ENCODE peak calls at places on chromosomes 3 and 15, in ten cellular contexts. W is GM20000, I is BE2C, L is GM12865, X is keratinocyte, M is mesothelial cell of epicardium, K is H9, G is GM13976, Q is thyroid gland, P is GM23338. A is an unnamed sample.

GRCh38 chr15:49814709-49815108 is 193.9 kb downstream of the DTWD1 start:
- DNase-seq in L (no peak), Q (no peak), X (no peak), M (no peak), I (no peak), G (no peak), K (no peak), P (no peak), W (no peak), A (no peak)

GRCh38 chr3:182668974-182669373 is 124.3 kb upstream of the ATP11B start:
- DNase-seq in I (no peak), W (no peak), L (no peak), P (no peak), M (no peak), G (no peak), K (no peak), X (no peak), Q (no peak), A (no peak)

GRCh38 chr3:114496021-114496434 is 202.2 kb downstream of the TIGIT start:
- DNase-seq in I (no peak), L (no peak), Q (peak), M (no peak), X (no peak), W (no peak), P (no peak), G (no peak), K (no peak), A (peak)

GRCh38 chr3:8724108-8724752 is 9.4 kb upstream of the CAV3 start:
- DNase-seq in K (no peak), P (no peak), W (no peak), L (no peak), Q (no peak), X (no peak), I (no peak), G (no peak), M (no peak), A (no peak)

GRCh38 chr3:153162513-153163348 is 705 bp downstream of the RAP2B start:
- DNase-seq in I (no peak), L (peak), G (peak), M (no peak), P (peak), W (peak), X (no peak), Q (peak), K (peak), A (peak)

GRCh38 chr3:23113455-23114171 is 89.5 kb upstream of the UBE2E2 start:
- DNase-seq in M (no peak), L (no peak), K (no peak), Q (no peak), W (no peak), I (no peak), X (peak), G (no peak), P (no peak), A (peak)

GRCh38 chr3:72630614-72631344 is 217.5 kb downstream of the SHQ1 start:
- DNase-seq in X (no peak), K (no peak), G (no peak), W (no peak), Q (peak), M (no peak), P (no peak), L (no peak), I (no peak), A (no peak)

GRCh38 chr3:187788984-187789857 is 44.0 kb upstream of the BCL6 start:
- DNase-seq in I (no peak), G (no peak), P (no peak), X (no peak), L (no peak), W (no peak), K (no peak), M (no peak), Q (no peak), A (no peak)

GRCh38 chr15:87021771-87022170 is 942.1 kb downstream of the AGBL1 start:
- DNase-seq in P (no peak), Q (no peak), I (no peak), M (no peak), K (no peak), G (no peak), L (no peak), X (no peak), W (no peak), A (no peak)

GRCh38 chr3:131218196-131218595 is 163.4 kb upstream of the NUDT16 start:
- DNase-seq in G (no peak), L (no peak), K (no peak), I (no peak), W (no peak), P (no peak), M (no peak), Q (no peak), X (no peak), A (peak)

GRCh38 chr3:153601422-153601853 is 439.4 kb downstream of the RAP2B start:
- DNase-seq in G (no peak), M (no peak), X (no peak), P (no peak), W (no peak), L (no peak), Q (no peak), K (no peak), I (no peak), A (no peak)

GRCh38 chr3:194536883-194537637 is 50.3 kb upstream of the ATP13A3 start:
- DNase-seq in W (no peak), Q (peak), X (no peak), I (peak), G (no peak), P (no peak), K (no peak), M (no peak), L (no peak), A (no peak)

DNA sequence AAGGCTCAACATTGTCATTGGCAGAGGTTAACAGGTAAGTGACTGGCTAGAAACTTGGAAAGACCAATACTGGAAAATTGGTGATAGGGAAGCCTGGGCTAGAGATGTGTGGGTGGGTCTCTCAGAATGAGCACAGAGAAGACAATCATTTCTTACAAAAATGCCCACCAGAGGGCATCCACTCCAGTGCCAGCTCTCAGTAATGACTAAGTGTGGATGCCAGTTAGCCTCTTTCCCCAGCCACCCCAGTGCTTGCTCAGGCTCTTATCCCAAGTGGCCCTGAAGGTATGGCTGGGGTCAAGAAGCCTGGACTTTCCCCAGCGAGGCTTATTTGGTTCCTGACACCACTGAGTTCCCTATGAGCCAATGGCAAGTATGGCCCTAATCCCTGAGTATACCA is 115.9 kb upstream of the ST8SIA2 start:
- DNase-seq in P (peak), K (peak), M (no peak), W (no peak), Q (peak), G (peak), L (peak), I (peak), X (peak), A (peak)
- TF ChIP-seq CTCF in P (peak), K (peak), M (peak), W (no peak), Q (peak), G (peak), L (peak), I (peak), X (peak), A (peak)

DNA sequence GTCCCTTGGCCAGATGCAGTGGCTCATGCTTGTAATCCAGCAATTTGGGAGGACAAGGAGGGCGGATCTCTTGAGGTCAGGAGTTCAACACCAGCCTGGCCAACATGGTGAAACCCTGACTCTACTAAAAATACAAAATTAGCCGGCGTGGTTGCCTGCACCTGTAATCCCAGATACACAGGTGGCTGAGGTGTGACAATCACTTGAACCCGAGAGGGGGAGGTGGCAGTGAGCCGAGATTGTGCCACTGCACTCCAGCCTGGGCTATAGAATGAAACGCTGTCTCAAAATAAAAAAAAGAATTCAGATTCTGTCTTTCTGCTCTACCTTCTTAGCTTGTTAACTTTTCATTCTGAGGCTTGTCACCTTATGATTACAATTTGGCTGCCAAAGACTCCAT is 22.1 kb downstream of the MYO5A start:
- DNase-seq in Q (no peak), P (no peak), I (no peak), W (no peak), X (no peak), L (no peak), G (no peak), M (no peak), K (no peak), A (no peak)
- TF ChIP-seq CTCF in Q (no peak), P (no peak), I (no peak), W (no peak), X (no peak), L (no peak), G (no peak), M (no peak), K (no peak), A (no peak)

GRCh38 chr15:29695486-29696167 is 126.6 kb downstream of the TJP1 start:
- DNase-seq in I (no peak), M (no peak), L (peak), Q (peak), K (no peak), W (no peak), G (no peak), P (peak), X (no peak), A (no peak)

GRCh38 chr15:29690765-29691475 is 131.3 kb downstream of the TJP1 start:
- DNase-seq in P (no peak), W (no peak), M (no peak), I (no peak), Q (no peak), G (no peak), X (no peak), K (no peak), L (no peak), A (no peak)

GRCh38 chr15:29693225-29693624 is 129.0 kb downstream of the TJP1 start:
- DNase-seq in M (no peak), W (no peak), G (no peak), K (no peak), X (no peak), P (no peak), I (no peak), L (no peak), Q (no peak), A (no peak)

GRCh38 chr15:29689724-29689986 is 132.6 kb downstream of the TJP1 start:
- DNase-seq in K (no peak), W (no peak), M (no peak), P (no peak), L (no peak), I (no peak), G (no peak), Q (no peak), X (no peak), A (no peak)

GRCh38 chr15:29692527-29692926 is 129.7 kb downstream of the TJP1 start:
- DNase-seq in P (peak), K (no peak), M (no peak), L (no peak), Q (no peak), I (no peak), G (no peak), W (no peak), X (no peak), A (no peak)
- TF ChIP-seq CTCF in P (peak), K (peak), M (no peak), L (peak), Q (no peak), I (peak), G (no peak), W (no peak), X (peak), A (peak)

GRCh38 chr15:75578948-75579908 is at the start of gene PTPN9:
- DNase-seq in Q (peak), K (peak), L (peak), X (no peak), W (peak), I (peak), G (peak), M (peak), P (peak), A (peak)
- TF ChIP-seq CTCF in Q (no peak), K (peak), L (peak), X (peak), W (no peak), I (peak), G (peak), M (no peak), P (peak), A (peak)

A was measured in astrocyte of the spinal cord.